ENCODE peak calls at places on chromosomes 12 and 14, in six cellular contexts. S is GM12891, C is HCT116, B is breast epithelium, W is HepG2, L is stomach. G is an unnamed sample.

GRCh38 chr12:24133385-24133784 is 183.9 kb upstream of the SOX5 start:
- DNase-seq in L (no peak), S (no peak), C (no peak), W (peak; percentile 14), B (no peak), G (no peak)

GRCh38 chr12:98369601-98370000 is 145.8 kb upstream of the TMPO start:
- DNase-seq in C (no peak), W (no peak), S (no peak), L (no peak), B (no peak), G (no peak)

GRCh38 chr12:131785763-131786330 is 42.3 kb upstream of the MMP17 start:
- DNase-seq in S (no peak), L (no peak), B (no peak), W (no peak), C (no peak), G (no peak)

GRCh38 chr14:52583544-52583943 is 30.9 kb downstream of the GPR137C start:
- DNase-seq in L (no peak), B (no peak), W (no peak), C (no peak), S (no peak), G (no peak)

GRCh38 chr14:105255021-105255507 is 6.7 kb downstream of the BTBD6 start:
- DNase-seq in B (no peak), W (no peak), S (no peak), C (no peak), L (no peak), G (no peak)

GRCh38 chr12:132429122-132429931 is 60.6 kb upstream of the FBRSL1 start:
- DNase-seq in L (peak; percentile 38), S (no peak), B (no peak), W (peak; percentile 20), C (no peak), G (no peak)

GRCh38 chr14:101772770-101773169 is 11.3 kb downstream of the PPP2R5C start:
- DNase-seq in S (no peak), B (peak; percentile 69), W (peak; percentile 24), L (no peak), C (no peak), G (no peak)

GRCh38 chr12:88519802-88520435 is 60.4 kb downstream of the KITLG start:
- DNase-seq in S (no peak), L (no peak), C (no peak), B (no peak), W (no peak), G (no peak)

GRCh38 chr12:130075497-130076076 is 86.7 kb upstream of the FZD10 start:
- DNase-seq in S (no peak), B (no peak), L (no peak), W (no peak), C (no peak), G (no peak)

GRCh38 chr14:73613419-73613963 is 1.2 kb downstream of the ACOT6 start:
- DNase-seq in W (peak; percentile 58), B (no peak), L (no peak), S (no peak), C (no peak), G (no peak)

GRCh38 chr14:73613046-73613383 is 698 bp downstream of the ACOT6 start:
- DNase-seq in C (no peak), B (no peak), S (no peak), L (no peak), W (no peak), G (no peak)

GRCh38 chr14:73610692-73611091 is 1.6 kb upstream of the ACOT6 start:
- DNase-seq in W (peak; percentile 90), L (no peak), C (no peak), S (no peak), B (no peak), G (no peak)

GRCh38 chr14:73616831-73617230 is 4.5 kb downstream of the ACOT6 start:
- DNase-seq in L (no peak), B (no peak), C (no peak), S (no peak), W (no peak), G (no peak)

GRCh38 chr14:73612339-73613045 is at the start of gene ACOT6:
- DNase-seq in S (peak; percentile 63), B (peak; percentile 46), C (peak; percentile 19), L (peak; percentile 66), W (peak; percentile 79), G (peak; percentile 50)
- TF ChIP-seq POLR2AphosphoS5 in S (no peak), B (no peak), C (no peak), L (no peak), W (peak; percentile 51), G (no peak)

GRCh38 chr12:106249411-106250135 is 1.8 kb upstream of the CKAP4 start:
- DNase-seq in L (no peak), W (no peak), B (no peak), C (no peak), S (peak; percentile 44), G (peak; percentile 51)

GRCh38 chr12:106246891-106247730 is 709 bp downstream of the CKAP4 start:
- DNase-seq in W (no peak), B (peak; percentile 44), L (peak; percentile 75), S (peak; percentile 53), C (no peak), G (peak; percentile 60)

GRCh38 chr12:106248849-106249371 is 1.1 kb upstream of the CKAP4 start:
- DNase-seq in S (no peak), W (no peak), L (no peak), C (no peak), B (no peak), G (no peak)

GRCh38 chr12:106248177-106248848 is 493 bp upstream of the CKAP4 start:
- DNase-seq in B (peak; percentile 56), L (peak; percentile 62), C (no peak), W (peak; percentile 19), S (peak; percentile 35), G (peak; percentile 34)

GRCh38 chr12:106247731-106248176 is at the start of gene CKAP4:
- DNase-seq in C (no peak), W (peak; percentile 30), L (peak; percentile 83), B (peak; percentile 64), S (peak; percentile 73), G (peak; percentile 71)
- TF ChIP-seq POLR2A in C (peak; percentile 36), W (no peak), L (no peak), B (no peak), S (no peak), G (no peak)

GRCh38 chr14:93956514-93957332 is 19.6 kb downstream of the ASB2 start:
- DNase-seq in S (no peak), W (no peak), B (no peak), C (no peak), L (no peak), G (no peak)
- TF ChIP-seq POLR2AphosphoS5 in S (peak; percentile 45), W (no peak), B (no peak), C (no peak), L (no peak), G (peak; percentile 56)

GRCh38 chr12:3170423-3171194 is 93.4 kb downstream of the TSPAN9 start:
- DNase-seq in L (no peak), W (no peak), C (peak; percentile 67), S (no peak), B (no peak), G (no peak)
- TF ChIP-seq POLR2A in L (no peak), W (no peak), C (no peak), S (no peak), B (no peak), G (no peak)

GRCh38 chr12:63952980-63953379 is 108.5 kb downstream of the SRGAP1 start:
- DNase-seq in S (no peak), C (no peak), L (no peak), W (no peak), B (no peak), G (no peak)

GRCh38 chr12:63961543-63961942 is 117.0 kb downstream of the SRGAP1 start:
- DNase-seq in S (no peak), L (no peak), C (no peak), W (no peak), B (no peak), G (no peak)

GRCh38 chr12:63961048-63961447 is 116.5 kb downstream of the SRGAP1 start:
- DNase-seq in W (no peak), S (no peak), C (no peak), B (no peak), L (no peak), G (no peak)

GRCh38 chr12:63958876-63959275 is 114.4 kb downstream of the SRGAP1 start:
- DNase-seq in C (no peak), S (no peak), B (no peak), L (no peak), W (no peak), G (no peak)

DNA sequence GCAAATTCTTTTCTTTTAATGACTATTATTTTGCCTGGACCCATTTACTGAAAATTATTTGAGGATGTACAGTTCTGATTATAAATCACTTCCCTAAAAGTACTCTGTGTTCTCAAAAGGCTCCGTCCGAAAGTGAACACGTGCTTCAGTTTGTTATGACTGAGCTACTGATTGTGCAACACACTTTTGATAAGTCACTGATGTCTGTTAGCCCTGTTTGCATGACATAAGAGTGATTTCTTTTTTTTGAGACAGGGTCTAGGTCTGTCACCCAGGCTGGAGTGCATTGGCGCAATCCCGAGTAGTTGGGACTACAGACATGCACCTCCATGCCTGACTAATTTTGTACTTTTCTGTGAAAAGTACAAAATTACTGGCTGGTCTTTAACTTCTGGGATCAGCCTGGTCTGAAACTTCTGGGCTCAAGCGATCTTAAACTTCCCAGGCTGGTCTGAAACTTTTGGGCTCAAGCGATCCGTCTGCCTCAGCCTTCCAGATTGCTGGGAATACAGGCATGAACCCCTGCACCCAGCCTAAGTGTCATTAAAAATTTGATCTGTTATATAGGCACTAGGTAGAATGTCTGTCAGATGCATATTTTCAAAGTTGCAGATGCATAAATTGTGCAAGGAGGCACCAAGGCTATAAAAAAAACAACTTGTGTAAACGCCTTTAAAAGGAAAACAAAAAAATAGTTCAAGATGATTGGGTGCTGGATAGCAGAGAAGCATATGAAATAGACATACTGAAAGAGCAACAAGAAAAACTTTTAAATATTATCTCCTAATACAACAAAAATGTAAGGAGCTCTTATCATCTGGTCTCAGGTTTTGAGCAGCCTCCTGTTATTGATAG is 111.6 kb downstream of the SRGAP1 start:
- DNase-seq in B (peak; percentile 29), C (no peak), L (no peak), S (no peak), W (no peak), G (no peak)
- TF ChIP-seq POLR2AphosphoS5 in B (peak; percentile 92), C (no peak), L (peak; percentile 75), S (no peak), W (no peak), G (no peak)

GRCh38 chr12:47080725-47081502 is 1.2 kb upstream of the AMIGO2 start:
- DNase-seq in S (no peak), W (no peak), B (peak; percentile 58), L (peak; percentile 50), C (no peak), G (no peak)
- TF ChIP-seq POLR2A in S (no peak), W (no peak), B (no peak), L (no peak), C (no peak), G (no peak)